ENCODE peak calls at places on chromosomes 3 and 15, in four cellular contexts. C is AML-193, O is GM12891, U is posterior cingulate gyrus. I is an unnamed sample.

GRCh38 chr3:72811551-72811950 is 36.7 kb downstream of the SHQ1 start:
- DNase-seq in O (no peak), U (no peak), C (no peak), I (no peak)

GRCh38 chr3:20060924-20061323 is 20.7 kb downstream of the KAT2B start:
- DNase-seq in C (peak), U (no peak), O (no peak), I (no peak)

GRCh38 chr3:50214824-50215223 is 9.8 kb downstream of the SLC38A3 start:
- DNase-seq in U (no peak), C (no peak), O (no peak), I (no peak)

GRCh38 chr3:61669676-61670299 is 108.4 kb downstream of the PTPRG start:
- DNase-seq in O (peak), C (no peak), U (no peak), I (no peak)

GRCh38 chr3:56282341-56282740 is 185.9 kb downstream of the ERC2 start:
- DNase-seq in U (no peak), C (no peak), O (no peak), I (no peak)

GRCh38 chr3:164208026-164208425 is 870.3 kb downstream of the SI start:
- DNase-seq in U (no peak), O (no peak), C (no peak), I (no peak)

GRCh38 chr3:134650431-134651346 is at the start of gene KY:
- DNase-seq in O (peak), C (no peak), U (peak), I (no peak)

GRCh38 chr3:59327324-59327939 is 277.6 kb upstream of the CFAP20DC start:
- DNase-seq in C (no peak), O (no peak), U (no peak), I (no peak)

GRCh38 chr15:89669309-89669865 is 9.8 kb downstream of the PLIN1 start:
- DNase-seq in O (no peak), C (no peak), U (no peak), I (no peak)

GRCh38 chr3:66379565-66379964 is 121.3 kb downstream of the LRIG1 start:
- DNase-seq in U (no peak), O (no peak), C (no peak), I (no peak)

GRCh38 chr3:186108106-186108940 is 566 bp downstream of the ETV5 start:
- DNase-seq in C (no peak), U (peak), O (peak), I (no peak)

GRCh38 chr3:172125053-172125452 is 85.7 kb downstream of the FNDC3B start:
- DNase-seq in U (no peak), O (no peak), C (no peak), I (no peak)

GRCh38 chr15:85627245-85627935 is 167.3 kb downstream of the KLHL25 start:
- DNase-seq in O (no peak), U (no peak), C (no peak), I (no peak)

GRCh38 chr3:111338059-111338698 is 203.8 kb upstream of the CD96 start:
- DNase-seq in U (peak), O (no peak), C (peak), I (no peak)